ENCODE peak calls at places on chromosomes 7 and 10, in nine cellular contexts. N is astrocyte of the cerebellum, J is cardiac muscle cell, D is heart left ventricle, T is GM10248, Q is astrocyte of the spinal cord, W is thyroid gland, C is cardiac fibroblast, H is RWPE2. B is an unnamed sample.

GRCh38 chr7:133936074-133936473 is 191.1 kb upstream of the LRGUK start:
- DNase-seq in N (no peak), J (peak; percentile 54), D (no peak), T (no peak), Q (no peak), W (no peak), C (peak; percentile 23), H (no peak), B (no peak)

GRCh38 chr10:31599626-31600504 is 280.8 kb downstream of the ZEB1 start:
- DNase-seq in N (no peak), J (no peak), D (no peak), T (no peak), Q (no peak), W (no peak), C (no peak), H (no peak), B (no peak)

GRCh38 chr7:101708223-101708622 is 79.1 kb upstream of the MYL10 start:
- DNase-seq in N (no peak), J (no peak), D (no peak), T (no peak), Q (no peak), W (no peak), C (no peak), H (no peak), B (no peak)

GRCh38 chr7:41005381-41005901 is 697.4 kb downstream of the INHBA start:
- DNase-seq in N (peak; percentile 50), J (peak; percentile 81), D (peak; percentile 17), T (no peak), Q (peak; percentile 74), W (no peak), C (peak; percentile 75), H (peak; percentile 83), B (no peak)

GRCh38 chr7:116501425-116502167 is 2.1 kb downstream of the CAV2 start:
- DNase-seq in N (no peak), J (no peak), D (peak; percentile 43), T (no peak), Q (no peak), W (no peak), C (peak; percentile 41), H (no peak), B (no peak)

GRCh38 chr7:111710839-111711380 is 148.6 kb upstream of the IMMP2L start:
- DNase-seq in N (no peak), J (no peak), D (no peak), T (no peak), Q (no peak), W (no peak), C (no peak), H (no peak), B (no peak)

GRCh38 chr7:98286093-98286525 is 4.6 kb downstream of the BRI3 start:
- DNase-seq in N (no peak), J (peak; percentile 46), D (peak; percentile 63), T (no peak), Q (peak; percentile 29), W (peak; percentile 54), C (peak; percentile 57), H (no peak), B (no peak)

GRCh38 chr10:29603516-29603915 is 31.3 kb downstream of the SVIL start:
- DNase-seq in N (no peak), J (no peak), D (no peak), T (no peak), Q (no peak), W (no peak), C (no peak), H (no peak), B (no peak)

GRCh38 chr10:77531441-77532001 is 106.1 kb downstream of the KCNMA1 start:
- DNase-seq in N (no peak), J (peak; percentile 56), D (no peak), T (no peak), Q (peak; percentile 85), W (no peak), C (peak; percentile 52), H (no peak), B (no peak)

GRCh38 chr7:48280100-48280499 is 108.8 kb downstream of the ABCA13 start:
- DNase-seq in N (peak; percentile 89), J (peak; percentile 66), D (no peak), T (no peak), Q (peak; percentile 92), W (no peak), C (no peak), H (no peak), B (no peak)

GRCh38 chr10:90587081-90587491 is 270.8 kb downstream of the HTR7 start:
- DNase-seq in N (peak; percentile 68), J (peak; percentile 80), D (no peak), T (no peak), Q (peak; percentile 86), W (no peak), C (peak; percentile 64), H (no peak), B (no peak)

GRCh38 chr7:87328281-87328680 is 17.2 kb upstream of the CROT start:
- DNase-seq in N (no peak), J (peak; percentile 58), D (no peak), T (no peak), Q (peak; percentile 39), W (no peak), C (peak; percentile 62), H (no peak), B (peak; percentile 62)

GRCh38 chr10:26199841-26200240 is 16.7 kb upstream of the GAD2 start:
- DNase-seq in N (no peak), J (no peak), D (no peak), T (no peak), Q (no peak), W (no peak), C (no peak), H (no peak), B (no peak)

GRCh38 chr10:77334501-77334900 is 303.1 kb downstream of the KCNMA1 start:
- DNase-seq in N (no peak), J (no peak), D (no peak), T (no peak), Q (no peak), W (no peak), C (no peak), H (no peak), B (no peak)

GRCh38 chr7:43038229-43038628 is 74.2 kb upstream of the HECW1 start:
- DNase-seq in N (peak; percentile 23), J (peak; percentile 84), D (no peak), T (no peak), Q (peak; percentile 70), W (no peak), C (peak; percentile 71), H (no peak), B (no peak)

DNA sequence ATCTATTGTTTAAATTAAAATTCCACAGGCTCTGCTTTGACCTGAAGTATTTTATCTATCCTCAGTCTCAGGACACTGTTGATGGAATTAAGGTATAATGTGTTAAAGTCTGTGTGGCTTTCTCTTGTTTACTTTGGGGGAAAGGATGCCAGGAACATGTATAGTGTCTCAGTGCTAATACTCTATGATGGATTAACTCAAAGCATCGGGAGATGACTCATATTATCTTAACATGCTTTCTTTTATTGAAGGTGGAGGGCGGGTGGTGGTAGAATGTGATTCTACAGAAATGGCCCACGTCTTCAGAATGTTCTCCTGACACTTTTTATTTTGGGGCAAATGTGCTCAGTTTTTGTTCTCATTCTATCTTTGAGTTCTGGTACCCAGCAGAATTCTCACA is 189.0 kb downstream of the ANKRD30A start:
- DNase-seq in N (no peak), J (no peak), D (no peak), T (no peak), Q (no peak), W (no peak), C (no peak), H (no peak), B (no peak)
- TF ChIP-seq CTCF in N (no peak), J (no peak), D (no peak), T (no peak), Q (no peak), W (no peak), C (no peak), H (no peak), B (no peak)

DNA sequence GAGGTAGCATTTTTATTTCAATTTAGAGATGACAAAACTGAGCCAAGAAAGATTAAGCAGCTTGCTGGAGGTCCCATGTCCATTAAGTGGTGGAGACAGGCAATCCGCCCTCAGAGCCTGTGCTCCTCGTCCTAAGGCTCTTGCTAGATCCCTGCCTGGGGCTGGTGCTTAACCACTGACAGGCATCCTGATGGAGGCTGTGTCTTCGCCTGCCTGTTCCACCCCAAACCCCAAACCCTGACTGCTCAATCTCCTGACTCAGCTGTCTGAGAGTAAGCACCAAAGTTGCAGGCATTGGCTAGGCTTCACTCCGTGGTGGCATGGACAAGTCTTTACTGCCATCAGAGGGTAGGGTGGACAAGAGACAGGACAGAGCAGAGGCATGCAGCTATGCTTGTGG is 209.4 kb downstream of the POU6F2 start:
- DNase-seq in N (no peak), J (no peak), D (no peak), T (no peak), Q (no peak), W (no peak), C (no peak), H (no peak), B (no peak)
- TF ChIP-seq CTCF in N (no peak), J (no peak), D (no peak), T (no peak), Q (no peak), W (no peak), C (no peak), H (no peak), B (no peak)

DNA sequence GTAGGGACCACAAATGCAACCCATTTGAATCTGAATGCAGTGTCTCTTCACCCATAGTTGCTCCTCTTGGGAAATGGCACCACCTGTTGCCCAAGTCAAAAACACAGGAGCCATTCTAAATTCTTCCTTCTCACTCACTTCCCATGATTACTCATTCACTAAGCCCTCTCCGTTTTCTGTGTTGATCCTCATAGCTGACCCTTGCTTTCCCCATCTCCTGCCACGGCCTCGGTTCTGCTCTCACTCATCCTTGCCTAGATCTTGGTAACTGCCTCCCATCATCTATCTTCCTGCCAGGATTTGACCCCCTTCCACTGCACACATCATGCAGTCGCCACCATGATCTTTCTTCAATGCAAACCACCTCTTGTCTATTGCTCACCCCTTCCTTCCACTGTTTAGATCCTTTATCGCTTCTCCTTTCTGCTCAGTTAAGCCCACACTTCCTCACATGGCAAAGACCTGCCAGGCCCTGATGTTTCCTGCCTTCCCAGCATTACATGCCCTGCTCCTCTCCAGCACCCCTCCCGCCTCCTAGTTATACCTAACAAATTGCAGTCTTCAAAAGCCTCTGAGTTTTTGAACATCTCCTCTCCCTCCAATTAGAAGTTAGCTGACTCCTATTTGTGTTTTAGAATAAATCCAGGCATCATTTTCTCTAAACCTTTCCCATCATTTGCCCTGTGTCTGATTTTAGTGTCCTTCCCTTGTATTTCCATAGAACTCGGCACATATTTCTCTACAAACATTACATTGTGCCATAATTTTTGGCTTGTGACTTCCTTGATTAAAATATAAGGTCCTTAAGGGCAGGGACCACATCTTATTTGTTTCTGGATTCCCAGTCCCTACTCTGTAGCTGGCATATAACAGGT is 19.2 kb upstream of the CPN1 start:
- DNase-seq in N (no peak), J (peak; percentile 30), D (no peak), T (peak; percentile 30), Q (no peak), W (no peak), C (peak; percentile 24), H (no peak), B (peak; percentile 22)
- TF ChIP-seq CTCF in N (no peak), J (peak; percentile 18), D (no peak), T (peak; percentile 33), Q (peak; percentile 28), W (no peak), C (no peak), H (peak; percentile 35), B (peak; percentile 71)

DNA sequence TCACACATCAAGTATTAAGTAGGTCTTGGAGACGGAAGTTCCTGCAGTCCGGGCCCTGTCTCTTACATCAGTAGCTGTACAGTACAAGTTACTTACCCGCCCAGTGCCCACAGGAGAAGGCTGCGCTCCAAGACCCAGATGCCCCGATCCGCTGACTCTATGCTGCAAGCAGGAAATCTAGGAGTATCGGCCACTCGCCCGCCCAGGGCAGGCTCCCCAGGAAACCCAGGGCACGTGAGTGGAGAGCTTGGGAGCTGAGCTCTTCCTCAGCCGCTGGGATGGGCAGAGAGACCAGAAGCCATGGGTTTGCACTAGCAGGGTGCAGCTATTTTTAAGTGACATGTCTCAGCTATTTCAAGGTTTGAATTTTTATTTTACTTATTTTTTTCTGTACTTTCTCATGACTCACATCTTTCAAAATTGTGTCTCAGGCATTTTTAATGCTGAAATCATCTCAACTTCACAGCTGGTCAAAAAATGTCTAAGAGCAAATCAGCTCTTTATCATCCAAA is 1.9 kb upstream of the GPER1 start:
- DNase-seq in N (no peak), J (no peak), D (no peak), T (no peak), Q (no peak), W (no peak), C (no peak), H (no peak), B (peak; percentile 56)
- TF ChIP-seq CTCF in N (no peak), J (no peak), D (no peak), T (no peak), Q (no peak), W (no peak), C (no peak), H (no peak), B (no peak)